ENCODE peak calls at places on chromosomes 16 and 17, in eight cellular contexts. Y, L, M, B, I, S, T and A are unnamed samples. For H3K27me3, the result is how much of the 10 kb centered on the place peaks cover.

GRCh38 chr17:64354396-64354795 is 36.3 kb downstream of the PECAM1 start:
- DNase-seq in Y (no peak), L (no peak), M (no peak), B (no peak), I (no peak), S (no peak), T (no peak), A (no peak)

GRCh38 chr17:43359469-43360105 is 39.2 kb upstream of the ARL4D start:
- DNase-seq in Y (no peak), L (no peak), M (no peak), B (no peak), I (no peak), S (no peak), T (no peak), A (no peak)

GRCh38 chr16:86044881-86045600 is 146.1 kb downstream of the IRF8 start:
- DNase-seq in Y (no peak), L (no peak), M (peak), B (no peak), I (no peak), S (no peak), T (peak), A (peak)

GRCh38 chr16:69932691-69933392 is 18.3 kb upstream of the CLEC18A start:
- DNase-seq in Y (no peak), L (no peak), M (no peak), B (no peak), I (no peak), S (no peak), T (no peak), A (no peak)

GRCh38 chr17:17030515-17031211 is 11.6 kb upstream of the MPRIP start:
- DNase-seq in Y (no peak), L (no peak), M (no peak), B (no peak), I (peak), S (no peak), T (peak), A (no peak)

GRCh38 chr16:54931041-54931756 is 534 bp downstream of the IRX5 start:
- DNase-seq in Y (no peak), L (no peak), M (no peak), B (no peak), I (peak), S (peak), T (no peak), A (peak)

GRCh38 chr17:15398291-15398690 is 56.9 kb upstream of the TEKT3 start:
- DNase-seq in Y (peak), L (no peak), M (no peak), B (peak), I (no peak), S (no peak), T (no peak), A (no peak)

GRCh38 chr16:4614571-4615388 is at the start of gene UBALD1:
- DNase-seq in Y (peak), L (peak), M (peak), B (peak), I (peak), S (peak), T (peak), A (peak)

GRCh38 chr17:8022358-8023038 is 16.4 kb upstream of the ALOX15B start:
- DNase-seq in Y (no peak), L (no peak), M (no peak), B (peak), I (no peak), S (no peak), T (no peak), A (peak)

GRCh38 chr16:15576960-15577958 is 65.7 kb downstream of the MARF1 start:
- DNase-seq in Y (no peak), L (no peak), M (no peak), B (no peak), I (no peak), S (peak), T (peak), A (no peak)

GRCh38 chr17:72267601-72268000 is 146.8 kb downstream of the SOX9 start:
- DNase-seq in Y (no peak), L (no peak), M (no peak), B (no peak), I (no peak), S (no peak), T (no peak), A (no peak)

GRCh38 chr16:47888142-47888541 is 267.7 kb downstream of the ABCC12 start:
- DNase-seq in Y (no peak), L (no peak), M (no peak), B (peak), I (no peak), S (no peak), T (no peak), A (no peak)

GRCh38 chr17:73571524-73572130 is 72.6 kb downstream of the SDK2 start:
- DNase-seq in Y (no peak), L (no peak), M (no peak), B (no peak), I (no peak), S (no peak), T (no peak), A (peak)

GRCh38 chr17:31390748-31391495 is 553 bp upstream of the RAB11FIP4 start:
- DNase-seq in Y (no peak), L (no peak), M (no peak), B (no peak), I (no peak), S (no peak), T (no peak), A (no peak)

GRCh38 chr16:87963400-87963799 is 12.2 kb downstream of the BANP start:
- DNase-seq in Y (no peak), L (no peak), M (no peak), B (peak), I (no peak), S (no peak), T (no peak), A (no peak)

GRCh38 chr16:23337836-23338550 is 35.9 kb downstream of the SCNN1B start:
- DNase-seq in Y (no peak), L (no peak), M (no peak), B (no peak), I (no peak), S (no peak), T (no peak), A (peak)

GRCh38 chr16:72008424-72009216 is at the start of gene DHODH:
- DNase-seq in Y (peak), L (peak), M (peak), B (peak), I (peak), S (peak), T (peak), A (peak)

GRCh38 chr17:64638552-64639198 is 23.4 kb downstream of the SMURF2 start:
- DNase-seq in Y (no peak), L (no peak), M (no peak), B (peak), I (no peak), S (no peak), T (no peak), A (no peak)

GRCh38 chr16:57648590-57649442 is 19.3 kb upstream of the ADGRG3 start:
- DNase-seq in Y (peak), L (peak), M (peak), B (peak), I (peak), S (peak), T (peak), A (peak)

GRCh38 chr17:40463122-40463550 is 19.9 kb downstream of the IGFBP4 start:
- DNase-seq in Y (no peak), L (no peak), M (no peak), B (no peak), I (no peak), S (no peak), T (no peak), A (no peak)

GRCh38 chr17:80892900-80893603 is 98.6 kb upstream of the CHMP6 start:
- DNase-seq in Y (peak), L (peak), M (no peak), B (peak), I (no peak), S (no peak), T (no peak), A (no peak)

GRCh38 chr16:68778551-68779231 is 41.6 kb downstream of the CDH1 start:
- DNase-seq in Y (no peak), L (no peak), M (no peak), B (no peak), I (no peak), S (no peak), T (no peak), A (no peak)

GRCh38 chr17:80279895-80280294 is 19.2 kb downstream of the RNF213 start:
- DNase-seq in Y (no peak), L (peak), M (no peak), B (peak), I (no peak), S (no peak), T (no peak), A (peak)

GRCh38 chr16:8621572-8622314 is at the start of gene METTL22:
- DNase-seq in Y (peak), L (peak), M (peak), B (peak), I (peak), S (peak), T (peak), A (peak)

GRCh38 chr17:58323420-58324408 is 4.9 kb downstream of the TSPOAP1 start:
- DNase-seq in Y (no peak), L (no peak), M (no peak), B (no peak), I (peak), S (peak), T (no peak), A (no peak)
- H3K27ac ChIP-seq in Y (no peak), L (no peak), M (no peak), B (no peak), I (no peak), S (no peak), T (peak), A (peak)

DNA sequence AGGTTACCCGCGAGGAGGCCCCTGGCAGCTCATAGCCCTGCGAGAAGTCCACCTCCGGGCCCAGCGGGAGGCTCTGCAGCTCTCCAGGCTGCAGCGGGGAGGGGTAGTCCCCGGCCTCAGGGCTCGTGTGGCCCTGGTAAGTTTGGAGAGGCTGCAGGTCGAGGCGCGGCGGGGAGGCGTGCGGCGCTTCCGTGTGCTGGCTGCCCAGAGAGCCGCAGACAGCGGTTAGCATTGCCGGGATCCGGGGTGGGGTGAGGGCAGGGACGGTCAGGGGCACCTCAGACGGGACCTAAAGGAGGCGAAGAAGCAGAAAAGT is 2.8 kb downstream of the SP6 start:
- DNase-seq in Y (no peak), L (no peak), M (no peak), B (no peak), I (no peak), S (no peak), T (no peak), A (no peak)
- H3K27me3 ChIP-seq in Y (under half), L (half or more), M (half or more), B (half or more), I (under half), S (under half), T (under half), A (half or more)

GRCh38 chr17:18144261-18144660 is 35.7 kb downstream of the MYO15A start:
- DNase-seq in Y (no peak), L (no peak), M (no peak), B (no peak), I (no peak), S (no peak), T (no peak), A (no peak)
- H3K4me3 ChIP-seq in Y (no peak), L (no peak), M (no peak), B (no peak), I (no peak), S (no peak), T (no peak), A (no peak)

GRCh38 chr16:10967981-10968380 is 23.6 kb downstream of the CLEC16A start:
- DNase-seq in Y (no peak), L (no peak), M (no peak), B (no peak), I (no peak), S (no peak), T (no peak), A (no peak)
- H3K27ac ChIP-seq in Y (no peak), L (no peak), M (no peak), B (peak), I (no peak), S (no peak), T (no peak), A (no peak)

GRCh38 chr17:48629411-48629759 is 3.2 kb upstream of the HOXB9 start:
- DNase-seq in Y (no peak), L (no peak), M (no peak), B (no peak), I (no peak), S (no peak), T (no peak), A (no peak)
- H3K27me3 ChIP-seq in Y (half or more), L (half or more), M (under half), B (half or more), I (under half), S (under half), T (under half), A (half or more)

GRCh38 chr17:47895856-47896671 is at the start of gene SP2:
- DNase-seq in Y (peak), L (peak), M (peak), B (peak), I (peak), S (peak), T (peak), A (peak)

GRCh38 chr17:47899643-47900042 is 3.6 kb downstream of the SP2 start:
- DNase-seq in Y (no peak), L (no peak), M (no peak), B (no peak), I (peak), S (no peak), T (no peak), A (no peak)

GRCh38 chr17:47896672-47897490 is 845 bp downstream of the SP2 start:
- DNase-seq in Y (no peak), L (no peak), M (no peak), B (peak), I (no peak), S (peak), T (no peak), A (no peak)

GRCh38 chr17:47898246-47898645 is 2.2 kb downstream of the SP2 start:
- DNase-seq in Y (no peak), L (no peak), M (no peak), B (no peak), I (no peak), S (no peak), T (no peak), A (no peak)

DNA sequence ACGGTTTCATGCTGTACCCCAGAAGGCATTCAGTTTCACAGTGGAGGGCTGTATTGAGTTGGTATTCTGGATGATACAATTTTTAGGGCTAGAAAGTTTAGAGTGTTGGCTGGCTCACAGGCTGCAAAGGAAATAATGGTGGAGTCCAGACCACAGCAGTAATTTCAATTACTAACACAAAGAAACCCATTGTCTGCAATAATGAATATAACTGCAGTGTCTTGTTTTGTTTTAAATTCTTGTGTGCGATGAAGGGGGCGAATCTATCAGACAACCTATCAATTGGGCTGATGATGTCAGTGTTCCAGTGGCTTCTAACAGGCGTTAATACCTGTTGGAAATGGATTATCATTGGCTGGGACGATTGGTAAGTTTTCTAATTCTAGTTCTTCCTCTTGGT is 1.5 kb downstream of the SP2 start:
- DNase-seq in Y (no peak), L (no peak), M (no peak), B (no peak), I (no peak), S (no peak), T (no peak), A (no peak)
- H3K4me3 ChIP-seq in Y (no peak), L (no peak), M (no peak), B (no peak), I (no peak), S (peak), T (peak), A (no peak)

GRCh38 chr17:45973943-45974859 is 24.8 kb upstream of the STH start:
- DNase-seq in Y (no peak), L (no peak), M (no peak), B (no peak), I (no peak), S (peak), T (no peak), A (no peak)
- H3K27ac ChIP-seq in Y (no peak), L (no peak), M (no peak), B (no peak), I (no peak), S (no peak), T (no peak), A (no peak)